ENCODE peak calls at places on chromosome 2, in four cellular contexts. One of them, this sample, is unnamed.

GRCh38 chr2:69067866-69068265 is 54.9 kb downstream of the ANTXR1 start:
- DNase-seq in BJ: no peak
- DNase-seq in chondrocyte: no peak
- DNase-seq in foreskin fibroblast: no peak
- DNase-seq in this sample: no peak

GRCh38 chr2:43047187-43047780 is 179.1 kb downstream of the ZFP36L2 start:
- DNase-seq in foreskin fibroblast: no peak
- DNase-seq in chondrocyte: peak
- DNase-seq in BJ: no peak
- DNase-seq in this sample: no peak

GRCh38 chr2:119823734-119824334 is 64.1 kb downstream of the PTPN4 start:
- DNase-seq in foreskin fibroblast: peak
- DNase-seq in BJ: no peak
- DNase-seq in chondrocyte: no peak
- DNase-seq in this sample: no peak

GRCh38 chr2:204654679-204655078 is 109.4 kb downstream of the PARD3B start:
- DNase-seq in BJ: no peak
- DNase-seq in foreskin fibroblast: peak
- DNase-seq in chondrocyte: no peak
- DNase-seq in this sample: no peak

GRCh38 chr2:118536306-118536705 is 311.1 kb downstream of the EN1 start:
- DNase-seq in chondrocyte: no peak
- DNase-seq in foreskin fibroblast: no peak
- DNase-seq in BJ: no peak
- DNase-seq in this sample: no peak

GRCh38 chr2:11955314-11955713 is 208.9 kb downstream of the LPIN1 start:
- DNase-seq in foreskin fibroblast: peak
- DNase-seq in chondrocyte: no peak
- DNase-seq in BJ: no peak
- DNase-seq in this sample: no peak

GRCh38 chr2:128317186-128317897 is 1.3 kb downstream of the HS6ST1 start:
- DNase-seq in chondrocyte: peak
- DNase-seq in foreskin fibroblast: no peak
- DNase-seq in BJ: no peak
- DNase-seq in this sample: peak

GRCh38 chr2:238256594-238257104 is 16.8 kb upstream of the HES6 start:
- DNase-seq in chondrocyte: peak
- DNase-seq in foreskin fibroblast: peak
- DNase-seq in BJ: peak
- DNase-seq in this sample: peak

GRCh38 chr2:144389151-144389929 is 130.6 kb downstream of the ZEB2 start:
- DNase-seq in BJ: no peak
- DNase-seq in foreskin fibroblast: no peak
- DNase-seq in chondrocyte: no peak
- DNase-seq in this sample: no peak

GRCh38 chr2:239328306-239329191 is 72.3 kb downstream of the HDAC4 start:
- DNase-seq in BJ: peak
- DNase-seq in foreskin fibroblast: peak
- DNase-seq in chondrocyte: no peak
- DNase-seq in this sample: peak

GRCh38 chr2:69114534-69114933 is 101.6 kb downstream of the ANTXR1 start:
- DNase-seq in chondrocyte: no peak
- DNase-seq in BJ: no peak
- DNase-seq in foreskin fibroblast: no peak
- DNase-seq in this sample: no peak

GRCh38 chr2:236001854-236002253 is 166.3 kb downstream of the GBX2 start:
- DNase-seq in chondrocyte: no peak
- DNase-seq in foreskin fibroblast: peak
- DNase-seq in BJ: no peak
- DNase-seq in this sample: no peak

GRCh38 chr2:106644623-106645022 is 157.5 kb downstream of the CD8B2 start:
- DNase-seq in chondrocyte: no peak
- DNase-seq in foreskin fibroblast: no peak
- DNase-seq in BJ: no peak
- DNase-seq in this sample: no peak

GRCh38 chr2:234818937-234819336 is 132.9 kb upstream of the SH3BP4 start:
- DNase-seq in BJ: no peak
- DNase-seq in chondrocyte: no peak
- DNase-seq in foreskin fibroblast: no peak
- DNase-seq in this sample: no peak
- TF ChIP-seq CTCF in BJ: no peak
- TF ChIP-seq CTCF in chondrocyte: peak
- TF ChIP-seq CTCF in foreskin fibroblast: peak
- TF ChIP-seq CTCF in this sample: peak

GRCh38 chr2:215791481-215791937 is 221.8 kb downstream of the MREG start:
- DNase-seq in foreskin fibroblast: no peak
- DNase-seq in chondrocyte: no peak
- DNase-seq in BJ: no peak
- DNase-seq in this sample: no peak

GRCh38 chr2:215796160-215796559 is 217.2 kb downstream of the MREG start:
- DNase-seq in foreskin fibroblast: peak
- DNase-seq in chondrocyte: no peak
- DNase-seq in BJ: no peak
- DNase-seq in this sample: no peak

GRCh38 chr2:215793747-215794595 is 219.4 kb downstream of the MREG start:
- DNase-seq in BJ: peak
- DNase-seq in foreskin fibroblast: peak
- DNase-seq in chondrocyte: no peak
- DNase-seq in this sample: no peak

GRCh38 chr2:215797676-215798075 is 215.7 kb downstream of the MREG start:
- DNase-seq in BJ: no peak
- DNase-seq in foreskin fibroblast: no peak
- DNase-seq in chondrocyte: no peak
- DNase-seq in this sample: no peak

DNA sequence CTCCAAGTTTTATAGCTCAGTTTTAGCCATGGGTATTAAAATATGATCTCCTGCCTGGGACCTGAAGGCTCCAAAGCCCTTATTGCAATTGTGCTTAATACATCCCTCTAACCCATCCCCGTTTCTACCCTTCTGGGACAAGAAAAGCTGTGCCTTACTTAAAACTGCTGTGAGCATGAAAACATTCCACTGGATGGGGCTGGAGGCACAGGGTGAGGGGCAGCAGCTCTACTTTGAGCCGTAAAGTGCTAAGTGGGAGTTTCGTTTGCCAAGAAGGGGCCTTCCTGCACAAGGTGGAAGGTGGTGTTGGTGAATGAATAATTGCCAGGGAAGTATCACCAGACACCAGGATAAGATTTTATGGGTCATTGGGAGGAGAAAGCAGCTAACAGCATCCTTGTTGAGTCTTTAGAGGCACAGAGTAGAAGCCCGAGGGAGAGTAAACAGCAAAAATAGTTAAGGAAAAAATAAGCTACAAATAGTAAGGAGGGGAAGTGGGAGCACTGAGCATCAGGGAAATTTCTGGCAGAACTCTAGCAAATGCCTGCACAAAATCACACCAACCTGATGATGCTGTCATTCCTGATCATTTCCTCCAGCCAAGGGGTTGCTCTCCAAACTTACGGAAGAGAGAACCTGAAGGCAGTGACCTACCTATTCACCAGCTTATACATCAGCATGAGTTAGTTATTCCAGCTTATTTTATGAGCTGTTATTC is 218.4 kb downstream of the MREG start:
- DNase-seq in chondrocyte: no peak
- DNase-seq in BJ: no peak
- DNase-seq in foreskin fibroblast: no peak
- DNase-seq in this sample: no peak
- TF ChIP-seq CTCF in chondrocyte: peak
- TF ChIP-seq CTCF in BJ: no peak
- TF ChIP-seq CTCF in foreskin fibroblast: no peak
- TF ChIP-seq CTCF in this sample: peak

GRCh38 chr2:156326488-156326887 is 6.0 kb downstream of the NR4A2 start:
- DNase-seq in chondrocyte: no peak
- DNase-seq in BJ: no peak
- DNase-seq in foreskin fibroblast: no peak
- DNase-seq in this sample: no peak
- TF ChIP-seq CTCF in chondrocyte: no peak
- TF ChIP-seq CTCF in BJ: no peak
- TF ChIP-seq CTCF in foreskin fibroblast: no peak
- TF ChIP-seq CTCF in this sample: no peak

GRCh38 chr2:60496475-60496874 is 57.0 kb downstream of the BCL11A start:
- DNase-seq in BJ: no peak
- DNase-seq in chondrocyte: no peak
- DNase-seq in foreskin fibroblast: no peak
- DNase-seq in this sample: no peak
- TF ChIP-seq CTCF in BJ: no peak
- TF ChIP-seq CTCF in chondrocyte: no peak
- TF ChIP-seq CTCF in foreskin fibroblast: no peak
- TF ChIP-seq CTCF in this sample: no peak

DNA sequence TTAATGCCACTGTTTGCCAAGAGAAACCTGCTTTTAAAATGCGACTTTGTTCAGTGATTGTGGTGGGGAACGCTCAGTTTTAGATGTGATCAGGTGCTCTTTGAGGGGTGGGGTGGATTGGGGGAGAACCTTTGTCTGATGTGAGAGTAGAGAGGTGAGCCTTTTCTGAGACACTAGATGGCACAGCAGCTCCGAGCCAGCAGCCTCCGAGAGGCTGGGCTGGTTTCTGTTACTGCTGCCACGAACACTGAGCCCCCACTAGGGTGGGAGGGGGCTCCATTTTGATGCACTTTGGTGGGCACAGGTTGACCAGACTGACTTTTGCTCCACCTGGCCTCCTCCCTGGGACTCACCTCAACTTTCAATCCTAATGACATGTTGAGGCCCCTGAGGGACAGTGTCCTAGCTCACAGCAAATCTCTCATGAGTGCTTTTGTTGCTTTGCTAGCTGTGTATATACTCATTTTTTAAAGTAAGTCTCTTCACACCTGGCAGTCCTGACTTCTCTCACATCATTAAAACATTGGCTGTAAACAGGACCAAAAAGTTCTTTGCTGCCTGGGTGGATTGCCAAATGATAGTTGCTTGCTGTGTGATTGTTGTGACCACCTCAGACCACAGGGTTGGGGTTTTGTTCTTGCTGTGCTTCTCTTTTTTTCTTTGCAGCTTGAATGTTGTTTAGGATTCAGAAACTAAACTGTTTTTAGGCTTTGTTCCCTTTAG is 98.2 kb upstream of the MAP3K20 start:
- DNase-seq in foreskin fibroblast: no peak
- DNase-seq in chondrocyte: no peak
- DNase-seq in BJ: no peak
- DNase-seq in this sample: no peak
- TF ChIP-seq CTCF in foreskin fibroblast: peak
- TF ChIP-seq CTCF in chondrocyte: peak
- TF ChIP-seq CTCF in BJ: peak
- TF ChIP-seq CTCF in this sample: no peak

GRCh38 chr2:74385396-74385795 is 5.3 kb upstream of the DCTN1 start:
- DNase-seq in foreskin fibroblast: peak
- DNase-seq in chondrocyte: no peak
- DNase-seq in BJ: no peak
- DNase-seq in this sample: no peak
- TF ChIP-seq CTCF in foreskin fibroblast: no peak
- TF ChIP-seq CTCF in chondrocyte: no peak
- TF ChIP-seq CTCF in BJ: no peak
- TF ChIP-seq CTCF in this sample: peak

GRCh38 chr2:111138834-111139233 is 18.1 kb downstream of the BCL2L11 start:
- DNase-seq in BJ: no peak
- DNase-seq in chondrocyte: no peak
- DNase-seq in foreskin fibroblast: no peak
- DNase-seq in this sample: no peak

GRCh38 chr2:111134082-111134481 is 13.4 kb downstream of the BCL2L11 start:
- DNase-seq in chondrocyte: no peak
- DNase-seq in BJ: no peak
- DNase-seq in foreskin fibroblast: no peak
- DNase-seq in this sample: no peak

GRCh38 chr2:111135237-111135909 is 14.7 kb downstream of the BCL2L11 start:
- DNase-seq in BJ: no peak
- DNase-seq in foreskin fibroblast: no peak
- DNase-seq in chondrocyte: no peak
- DNase-seq in this sample: no peak

GRCh38 chr2:111133603-111134002 is 12.9 kb downstream of the BCL2L11 start:
- DNase-seq in foreskin fibroblast: no peak
- DNase-seq in BJ: no peak
- DNase-seq in chondrocyte: no peak
- DNase-seq in this sample: no peak

DNA sequence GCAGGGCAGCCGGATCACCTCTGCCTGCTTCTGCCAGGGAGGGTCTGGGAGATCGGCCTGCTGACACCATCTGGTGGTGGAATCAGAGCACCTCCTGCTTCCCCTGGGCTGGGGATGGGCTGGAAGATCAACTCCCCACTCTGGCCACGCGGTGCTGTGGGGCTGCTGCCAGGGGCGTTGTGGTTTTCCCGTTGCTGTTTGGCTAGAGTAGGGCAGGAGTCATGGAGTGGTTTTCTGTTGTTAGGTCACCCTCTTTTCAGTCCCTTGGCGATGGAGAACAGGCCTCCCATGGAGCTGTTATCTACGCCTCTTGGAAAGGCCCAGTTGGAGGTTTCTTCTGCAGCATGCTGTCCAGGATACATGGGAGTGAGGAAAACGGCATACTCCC is 15.2 kb downstream of the BCL2L11 start:
- DNase-seq in BJ: no peak
- DNase-seq in chondrocyte: no peak
- DNase-seq in foreskin fibroblast: no peak
- DNase-seq in this sample: no peak
- TF ChIP-seq CTCF in BJ: no peak
- TF ChIP-seq CTCF in chondrocyte: peak
- TF ChIP-seq CTCF in foreskin fibroblast: no peak
- TF ChIP-seq CTCF in this sample: no peak

GRCh38 chr2:13201924-13202323 is 485.2 kb downstream of the TRIB2 start:
- DNase-seq in BJ: no peak
- DNase-seq in chondrocyte: no peak
- DNase-seq in foreskin fibroblast: no peak
- DNase-seq in this sample: no peak
- TF ChIP-seq CTCF in BJ: no peak
- TF ChIP-seq CTCF in chondrocyte: peak
- TF ChIP-seq CTCF in foreskin fibroblast: no peak
- TF ChIP-seq CTCF in this sample: peak